ENCODE peak calls at places on chromosomes 12 and 14, in ten cellular contexts. Z is activated effector memory CD4-positive, alpha-beta T cell treated with anti-CD3 and anti-CD28 coated beads, Interleukin-2, amount 50 U/mL, for 16 hours; M is ecto neural progenitor cell; U is fibroblast of gingiva; T is HTR-8/SVneo; D is progenitor cell of endocrine pancreas; G is LHCN-M2; O is H9; N is sigmoid colon; W is CD8-positive, alpha-beta T cell. X is an unnamed sample.
A peak's percentile ranks its signal among the peaks of the same experiment; 100 is the strongest.

GRCh38 chr12:8644345-8645248 is 18.0 kb downstream of the MFAP5 start:
- DNase-seq in Z (peak; percentile 80), M (no peak), U (no peak), T (no peak), D (no peak), G (no peak), O (no peak), N (no peak), W (peak; percentile 13), X (no peak)

GRCh38 chr14:22602853-22603252 is 4.8 kb downstream of the ABHD4 start:
- DNase-seq in Z (no peak), M (no peak), U (no peak), T (no peak), D (no peak), G (peak; percentile 47), O (no peak), N (no peak), W (no peak), X (no peak)

GRCh38 chr12:64256166-64256800 is 34.2 kb upstream of the KICS2 start:
- DNase-seq in Z (no peak), M (no peak), U (peak; percentile 47), T (peak; percentile 51), D (no peak), G (peak; percentile 51), O (no peak), N (no peak), W (no peak), X (no peak)

GRCh38 chr12:117273091-117273490 is 82.8 kb upstream of the FBXO21 start:
- DNase-seq in Z (no peak), M (no peak), U (no peak), T (no peak), D (no peak), G (no peak), O (no peak), N (no peak), W (no peak), X (no peak)

GRCh38 chr12:2138871-2139308 is 86.1 kb downstream of the CACNA1C start:
- DNase-seq in Z (no peak), M (no peak), U (peak; percentile 30), T (no peak), D (no peak), G (no peak), O (no peak), N (peak; percentile 40), W (no peak), X (peak; percentile 32)

GRCh38 chr14:77730976-77731497 is 23.1 kb downstream of the SLIRP start:
- DNase-seq in Z (no peak), M (no peak), U (peak; percentile 29), T (no peak), D (no peak), G (no peak), O (no peak), N (no peak), W (no peak), X (no peak)

GRCh38 chr14:74048291-74048690 is 29.1 kb downstream of the BBOF1 start:
- DNase-seq in Z (no peak), M (no peak), U (no peak), T (no peak), D (no peak), G (no peak), O (peak; percentile 51), N (no peak), W (no peak), X (no peak)

GRCh38 chr12:28578833-28579252 is 388.6 kb downstream of the CCDC91 start:
- DNase-seq in Z (no peak), M (no peak), U (peak; percentile 39), T (no peak), D (no peak), G (no peak), O (no peak), N (no peak), W (no peak), X (no peak)

GRCh38 chr14:99524091-99524661 is 43.0 kb downstream of the CCNK start:
- DNase-seq in Z (no peak), M (no peak), U (no peak), T (no peak), D (no peak), G (no peak), O (no peak), N (no peak), W (no peak), X (no peak)

GRCh38 chr12:105480162-105480561 is 149.7 kb downstream of the C12orf75 start:
- DNase-seq in Z (no peak), M (no peak), U (no peak), T (no peak), D (no peak), G (no peak), O (no peak), N (no peak), W (no peak), X (no peak)

GRCh38 chr12:39420043-39420442 is 22.9 kb downstream of the KIF21A start:
- DNase-seq in Z (no peak), M (no peak), U (peak; percentile 45), T (no peak), D (no peak), G (peak; percentile 6), O (no peak), N (no peak), W (no peak), X (no peak)

GRCh38 chr14:101944451-101944850 is 19.9 kb upstream of the DYNC1H1 start:
- DNase-seq in Z (peak; percentile 50), M (no peak), U (no peak), T (no peak), D (no peak), G (no peak), O (no peak), N (no peak), W (no peak), X (no peak)

X was measured in brain pericyte.